ENCODE peak calls at places on chromosomes 5 and 9, in six cellular contexts. T is fibroblast of pulmonary artery; U is DMS53; J is activated naive CD4-positive, alpha-beta T cell treated with anti-CD3 and anti-CD28 coated beads for 36 hours; D is A172; I is amniotic stem cell. H is an unnamed sample.

GRCh38 chr5:17727212-17727611 is 93.0 kb downstream of the TAF11L14 start:
- DNase-seq in T (no peak), U (no peak), J (no peak), D (no peak), I (no peak), H (no peak)

GRCh38 chr5:32664523-32664922 is 46.6 kb upstream of the NPR3 start:
- DNase-seq in T (no peak), U (no peak), J (no peak), D (no peak), I (no peak), H (no peak)

GRCh38 chr9:33273266-33273971 is 8.6 kb downstream of the CHMP5 start:
- DNase-seq in T (no peak), U (no peak), J (no peak), D (no peak), I (no peak), H (no peak)

GRCh38 chr9:131419029-131419614 is 25.2 kb downstream of the PRRC2B start:
- DNase-seq in T (no peak), U (peak), J (no peak), D (no peak), I (no peak), H (no peak)

GRCh38 chr5:133119233-133119711 is 67.5 kb downstream of the HSPA4 start:
- DNase-seq in T (no peak), U (no peak), J (no peak), D (no peak), I (no peak), H (no peak)

GRCh38 chr5:150593996-150594395 is 46.5 kb upstream of the SYNPO start:
- DNase-seq in T (no peak), U (no peak), J (no peak), D (no peak), I (no peak), H (no peak)

GRCh38 chr5:132073231-132074013 is at the start of gene CSF2:
- DNase-seq in T (peak), U (peak), J (no peak), D (peak), I (no peak), H (peak)

GRCh38 chr9:125904155-125904841 is 157.1 kb downstream of the PBX3 start:
- DNase-seq in T (no peak), U (peak), J (no peak), D (no peak), I (no peak), H (no peak)

GRCh38 chr5:32231241-32231640 is 57.1 kb upstream of the GOLPH3 start:
- DNase-seq in T (no peak), U (no peak), J (no peak), D (no peak), I (no peak), H (no peak)

GRCh38 chr5:101206534-101206933 is 303.5 kb upstream of the ST8SIA4 start:
- DNase-seq in T (no peak), U (no peak), J (no peak), D (no peak), I (no peak), H (no peak)

GRCh38 chr9:123929177-123929869 is 603 bp downstream of the DENND1A start:
- DNase-seq in T (no peak), U (peak), J (peak), D (no peak), I (no peak), H (peak)

GRCh38 chr9:110440161-110440560 is 102.5 kb upstream of the TXNDC8 start:
- DNase-seq in T (peak), U (no peak), J (no peak), D (peak), I (no peak), H (no peak)

GRCh38 chr5:26259081-26259480 is 779.3 kb downstream of the CDH9 start:
- DNase-seq in T (no peak), U (peak), J (no peak), D (no peak), I (no peak), H (no peak)

GRCh38 chr9:104944356-104944755 is 16.4 kb upstream of the ABCA1 start:
- DNase-seq in T (no peak), U (no peak), J (no peak), D (no peak), I (no peak), H (no peak)

GRCh38 chr9:121637441-121638222 is 13.8 kb upstream of the DAB2IP start:
- DNase-seq in T (peak), U (peak), J (no peak), D (peak), I (no peak), H (peak)

GRCh38 chr9:136838314-136839228 is 3.7 kb upstream of the AJM1 start:
- DNase-seq in T (no peak), U (no peak), J (no peak), D (no peak), I (no peak), H (no peak)

GRCh38 chr9:13082796-13083195 is 196.7 kb downstream of the MPDZ start:
- DNase-seq in T (no peak), U (no peak), J (no peak), D (no peak), I (no peak), H (no peak)

GRCh38 chr5:132497488-132497997 is 7.0 kb upstream of the IRF1 start:
- DNase-seq in T (peak), U (peak), J (no peak), D (peak), I (peak), H (peak)

GRCh38 chr9:69223605-69224004 is 49.5 kb downstream of the TJP2 start:
- DNase-seq in T (peak), U (peak), J (no peak), D (peak), I (peak), H (peak)

GRCh38 chr5:76404694-76405306 is 1.7 kb downstream of the IQGAP2 start:
- DNase-seq in T (no peak), U (no peak), J (no peak), D (no peak), I (no peak), H (no peak)

GRCh38 chr5:88677943-88678779 is 204.8 kb downstream of the MEF2C start:
- DNase-seq in T (no peak), U (peak), J (no peak), D (no peak), I (no peak), H (no peak)

GRCh38 chr5:8700691-8701090 is 831.7 kb downstream of the MTRR start:
- DNase-seq in T (no peak), U (no peak), J (no peak), D (no peak), I (no peak), H (no peak)

GRCh38 chr9:22469928-22470544 is 23.4 kb downstream of the DMRTA1 start:
- DNase-seq in T (peak), U (peak), J (peak), D (peak), I (no peak), H (peak)

GRCh38 chr5:73763300-73764032 is 137.5 kb downstream of the ARHGEF28 start:
- DNase-seq in T (no peak), U (no peak), J (no peak), D (no peak), I (no peak), H (no peak)

GRCh38 chr5:148457183-148457620 is 73.4 kb downstream of the FBXO38 start:
- DNase-seq in T (no peak), U (peak), J (peak), D (no peak), I (no peak), H (no peak)

GRCh38 chr9:447230-448025 is 232.8 kb downstream of the DOCK8 start:
- DNase-seq in T (no peak), U (peak), J (peak), D (peak), I (no peak), H (peak)

GRCh38 chr5:58452566-58453258 is 7.2 kb downstream of the PLK2 start:
- DNase-seq in T (peak), U (no peak), J (no peak), D (no peak), I (no peak), H (no peak)

GRCh38 chr5:59089767-59090166 is 506.9 kb downstream of the RAB3C start:
- DNase-seq in T (peak), U (no peak), J (no peak), D (no peak), I (no peak), H (no peak)

GRCh38 chr5:16899171-16899570 is 36.9 kb downstream of the MYO10 start:
- DNase-seq in T (no peak), U (no peak), J (no peak), D (no peak), I (no peak), H (no peak)

GRCh38 chr5:44565360-44565759 is 176.1 kb upstream of the FGF10 start:
- DNase-seq in T (no peak), U (no peak), J (no peak), D (no peak), I (no peak), H (no peak)

GRCh38 chr9:116549786-116550660 is 137.1 kb upstream of the TRIM32 start:
- DNase-seq in T (peak), U (no peak), J (no peak), D (no peak), I (no peak), H (no peak)

H was measured in H54.